ENCODE peak calls at places on chromosomes 11 and 22, in seven cellular contexts. One of them, this sample, is unnamed. For H3K79me2, the result is how much of the 10 kb centered on the place peaks cover.

GRCh38 chr11:26905368-26905767 is 88.5 kb upstream of the FIBIN start:
- DNase-seq in trophoblast cell: no peak
- DNase-seq in keratinocyte: no peak
- DNase-seq in endothelial cell of umbilical vein: no peak
- DNase-seq in hepatocyte: no peak
- DNase-seq in mammary epithelial cell: peak
- DNase-seq in mesendoderm: peak
- DNase-seq in this sample: peak

GRCh38 chr11:83816572-83817187 is 530.5 kb upstream of the CCDC90B start:
- DNase-seq in trophoblast cell: peak
- DNase-seq in keratinocyte: no peak
- DNase-seq in endothelial cell of umbilical vein: peak
- DNase-seq in hepatocyte: peak
- DNase-seq in mammary epithelial cell: no peak
- DNase-seq in mesendoderm: no peak
- DNase-seq in this sample: peak

GRCh38 chr11:19441288-19441687 is 200.5 kb upstream of the E2F8 start:
- DNase-seq in trophoblast cell: no peak
- DNase-seq in keratinocyte: no peak
- DNase-seq in endothelial cell of umbilical vein: no peak
- DNase-seq in hepatocyte: no peak
- DNase-seq in mammary epithelial cell: no peak
- DNase-seq in mesendoderm: no peak
- DNase-seq in this sample: no peak

GRCh38 chr11:111736191-111736590 is 30.0 kb downstream of the PPP2R1B start:
- DNase-seq in trophoblast cell: peak
- DNase-seq in keratinocyte: no peak
- DNase-seq in endothelial cell of umbilical vein: no peak
- DNase-seq in hepatocyte: no peak
- DNase-seq in mammary epithelial cell: no peak
- DNase-seq in mesendoderm: no peak
- DNase-seq in this sample: peak

GRCh38 chr11:120128392-120129172 is 9.3 kb downstream of the TRIM29 start:
- DNase-seq in trophoblast cell: peak
- DNase-seq in keratinocyte: no peak
- DNase-seq in endothelial cell of umbilical vein: no peak
- DNase-seq in hepatocyte: peak
- DNase-seq in mammary epithelial cell: peak
- DNase-seq in mesendoderm: no peak
- DNase-seq in this sample: peak

GRCh38 chr11:32266611-32267010 is 168.7 kb downstream of the WT1 start:
- DNase-seq in trophoblast cell: no peak
- DNase-seq in keratinocyte: no peak
- DNase-seq in endothelial cell of umbilical vein: no peak
- DNase-seq in hepatocyte: peak
- DNase-seq in mammary epithelial cell: no peak
- DNase-seq in mesendoderm: peak
- DNase-seq in this sample: no peak

GRCh38 chr11:94746721-94747120 is 21.4 kb upstream of the AMOTL1 start:
- DNase-seq in trophoblast cell: peak
- DNase-seq in keratinocyte: no peak
- DNase-seq in endothelial cell of umbilical vein: no peak
- DNase-seq in hepatocyte: peak
- DNase-seq in mammary epithelial cell: no peak
- DNase-seq in mesendoderm: no peak
- DNase-seq in this sample: peak

GRCh38 chr11:116488836-116489389 is 283.9 kb downstream of the BUD13 start:
- DNase-seq in trophoblast cell: no peak
- DNase-seq in keratinocyte: no peak
- DNase-seq in endothelial cell of umbilical vein: no peak
- DNase-seq in hepatocyte: no peak
- DNase-seq in mammary epithelial cell: no peak
- DNase-seq in mesendoderm: no peak
- DNase-seq in this sample: no peak

GRCh38 chr22:46861968-46862367 is 99.5 kb downstream of the TBC1D22A start:
- DNase-seq in trophoblast cell: no peak
- DNase-seq in keratinocyte: no peak
- DNase-seq in endothelial cell of umbilical vein: no peak
- DNase-seq in hepatocyte: no peak
- DNase-seq in mammary epithelial cell: no peak
- DNase-seq in mesendoderm: no peak
- DNase-seq in this sample: no peak

GRCh38 chr22:23088199-23088604 is 17.9 kb downstream of the GNAZ start:
- DNase-seq in trophoblast cell: no peak
- DNase-seq in keratinocyte: no peak
- DNase-seq in endothelial cell of umbilical vein: no peak
- DNase-seq in hepatocyte: no peak
- DNase-seq in mammary epithelial cell: no peak
- DNase-seq in mesendoderm: peak
- DNase-seq in this sample: no peak

GRCh38 chr11:16385099-16385498 is 28.8 kb upstream of the SOX6 start:
- DNase-seq in trophoblast cell: no peak
- DNase-seq in keratinocyte: no peak
- DNase-seq in endothelial cell of umbilical vein: no peak
- DNase-seq in hepatocyte: no peak
- DNase-seq in mammary epithelial cell: no peak
- DNase-seq in mesendoderm: no peak
- DNase-seq in this sample: no peak

GRCh38 chr11:15663778-15664218 is 549.1 kb downstream of the INSC start:
- DNase-seq in trophoblast cell: no peak
- DNase-seq in keratinocyte: no peak
- DNase-seq in endothelial cell of umbilical vein: no peak
- DNase-seq in hepatocyte: no peak
- DNase-seq in mammary epithelial cell: no peak
- DNase-seq in mesendoderm: peak
- DNase-seq in this sample: no peak

GRCh38 chr22:22037740-22038139 is 55.2 kb upstream of the TOP3B start:
- DNase-seq in trophoblast cell: no peak
- DNase-seq in keratinocyte: no peak
- DNase-seq in endothelial cell of umbilical vein: peak
- DNase-seq in hepatocyte: peak
- DNase-seq in mammary epithelial cell: no peak
- DNase-seq in mesendoderm: no peak
- DNase-seq in this sample: peak

GRCh38 chr22:18035740-18036139 is 11.4 kb upstream of the MICAL3 start:
- DNase-seq in trophoblast cell: peak
- DNase-seq in keratinocyte: no peak
- DNase-seq in endothelial cell of umbilical vein: no peak
- DNase-seq in hepatocyte: peak
- DNase-seq in mammary epithelial cell: peak
- DNase-seq in mesendoderm: no peak
- DNase-seq in this sample: no peak

GRCh38 chr11:409600-410471 is 5.0 kb downstream of the SIGIRR start:
- DNase-seq in trophoblast cell: peak
- DNase-seq in keratinocyte: no peak
- DNase-seq in endothelial cell of umbilical vein: no peak
- DNase-seq in hepatocyte: no peak
- DNase-seq in mammary epithelial cell: no peak
- DNase-seq in mesendoderm: no peak
- DNase-seq in this sample: no peak

GRCh38 chr22:49302530-49302929 is 525.1 kb downstream of the BRD1 start:
- DNase-seq in trophoblast cell: no peak
- DNase-seq in keratinocyte: no peak
- DNase-seq in endothelial cell of umbilical vein: no peak
- DNase-seq in hepatocyte: no peak
- DNase-seq in mammary epithelial cell: no peak
- DNase-seq in mesendoderm: no peak
- DNase-seq in this sample: no peak

GRCh38 chr22:19432092-19432844 is at the start of gene MRPL40:
- DNase-seq in trophoblast cell: peak
- DNase-seq in keratinocyte: peak
- DNase-seq in endothelial cell of umbilical vein: peak
- DNase-seq in hepatocyte: peak
- DNase-seq in mammary epithelial cell: peak
- DNase-seq in mesendoderm: peak
- DNase-seq in this sample: peak

GRCh38 chr22:19430890-19431541 is 517 bp downstream of the HIRA start:
- DNase-seq in trophoblast cell: peak
- DNase-seq in keratinocyte: no peak
- DNase-seq in endothelial cell of umbilical vein: peak
- DNase-seq in hepatocyte: peak
- DNase-seq in mammary epithelial cell: peak
- DNase-seq in mesendoderm: peak
- DNase-seq in this sample: peak

GRCh38 chr22:19429950-19430889 is 1.3 kb downstream of the HIRA start:
- DNase-seq in trophoblast cell: no peak
- DNase-seq in keratinocyte: no peak
- DNase-seq in endothelial cell of umbilical vein: peak
- DNase-seq in hepatocyte: peak
- DNase-seq in mammary epithelial cell: peak
- DNase-seq in mesendoderm: peak
- DNase-seq in this sample: peak

GRCh38 chr22:19434829-19435580 is 2.7 kb downstream of the MRPL40 start:
- DNase-seq in trophoblast cell: no peak
- DNase-seq in keratinocyte: no peak
- DNase-seq in endothelial cell of umbilical vein: no peak
- DNase-seq in hepatocyte: no peak
- DNase-seq in mammary epithelial cell: no peak
- DNase-seq in mesendoderm: no peak
- DNase-seq in this sample: no peak

GRCh38 chr22:19431641-19432091 is at the start of gene HIRA:
- DNase-seq in trophoblast cell: peak
- DNase-seq in keratinocyte: no peak
- DNase-seq in endothelial cell of umbilical vein: peak
- DNase-seq in hepatocyte: peak
- DNase-seq in mammary epithelial cell: peak
- DNase-seq in mesendoderm: peak
- DNase-seq in this sample: peak
- H3K79me2 ChIP-seq in trophoblast cell: under half
- H3K79me2 ChIP-seq in keratinocyte: under half
- H3K79me2 ChIP-seq in endothelial cell of umbilical vein: under half
- H3K79me2 ChIP-seq in hepatocyte: half or more
- H3K79me2 ChIP-seq in mammary epithelial cell: half or more
- H3K79me2 ChIP-seq in mesendoderm: under half
- H3K79me2 ChIP-seq in this sample: half or more

DNA sequence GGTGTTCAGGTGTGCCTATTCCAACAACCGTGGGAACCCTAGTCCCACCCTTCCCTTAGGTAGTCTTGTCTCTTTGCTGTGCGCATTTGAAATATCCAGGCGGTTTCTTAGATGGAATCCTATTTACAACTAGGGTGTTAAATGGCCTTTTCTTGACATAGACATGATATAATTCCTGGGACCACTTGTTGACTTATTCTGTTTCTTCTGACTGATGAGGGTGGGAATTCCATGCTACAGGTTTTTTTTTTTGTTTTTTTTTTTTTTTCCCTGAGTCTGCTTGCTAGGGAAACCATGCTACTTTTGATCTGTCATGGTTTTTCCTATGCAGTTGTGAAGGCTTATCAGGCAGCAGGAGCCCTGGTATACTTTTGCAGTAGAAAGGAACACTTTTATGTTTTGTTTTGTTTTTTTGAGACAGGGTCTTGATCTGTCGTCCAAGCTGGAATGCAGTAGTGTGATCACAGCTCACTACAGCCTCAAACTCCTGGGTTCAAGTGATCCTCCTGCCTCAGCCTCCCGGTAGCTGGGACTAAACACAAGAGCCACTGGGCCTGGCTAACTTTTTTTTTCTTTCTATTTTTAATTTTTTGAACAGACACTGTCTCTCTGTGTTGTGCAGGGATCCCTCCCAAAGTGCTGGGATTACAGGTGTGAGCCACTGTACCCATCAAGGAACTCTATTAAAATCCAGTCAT is 1.5 kb downstream of the STIM1 start:
- DNase-seq in trophoblast cell: no peak
- DNase-seq in keratinocyte: no peak
- DNase-seq in endothelial cell of umbilical vein: no peak
- DNase-seq in hepatocyte: no peak
- DNase-seq in mammary epithelial cell: no peak
- DNase-seq in mesendoderm: no peak
- DNase-seq in this sample: no peak
- H3K79me2 ChIP-seq in trophoblast cell: under half
- H3K79me2 ChIP-seq in keratinocyte: half or more
- H3K79me2 ChIP-seq in endothelial cell of umbilical vein: under half
- H3K79me2 ChIP-seq in hepatocyte: half or more
- H3K79me2 ChIP-seq in mammary epithelial cell: half or more
- H3K79me2 ChIP-seq in mesendoderm: under half
- H3K79me2 ChIP-seq in this sample: half or more

GRCh38 chr11:131906963-131907362 is 536.5 kb downstream of the NTM start:
- DNase-seq in trophoblast cell: no peak
- DNase-seq in keratinocyte: no peak
- DNase-seq in endothelial cell of umbilical vein: no peak
- DNase-seq in hepatocyte: no peak
- DNase-seq in mammary epithelial cell: no peak
- DNase-seq in mesendoderm: peak
- DNase-seq in this sample: peak
- H3K79me2 ChIP-seq in trophoblast cell: under half
- H3K79me2 ChIP-seq in keratinocyte: under half
- H3K79me2 ChIP-seq in endothelial cell of umbilical vein: under half
- H3K79me2 ChIP-seq in hepatocyte: under half
- H3K79me2 ChIP-seq in mammary epithelial cell: under half
- H3K79me2 ChIP-seq in mesendoderm: under half
- H3K79me2 ChIP-seq in this sample: under half

DNA sequence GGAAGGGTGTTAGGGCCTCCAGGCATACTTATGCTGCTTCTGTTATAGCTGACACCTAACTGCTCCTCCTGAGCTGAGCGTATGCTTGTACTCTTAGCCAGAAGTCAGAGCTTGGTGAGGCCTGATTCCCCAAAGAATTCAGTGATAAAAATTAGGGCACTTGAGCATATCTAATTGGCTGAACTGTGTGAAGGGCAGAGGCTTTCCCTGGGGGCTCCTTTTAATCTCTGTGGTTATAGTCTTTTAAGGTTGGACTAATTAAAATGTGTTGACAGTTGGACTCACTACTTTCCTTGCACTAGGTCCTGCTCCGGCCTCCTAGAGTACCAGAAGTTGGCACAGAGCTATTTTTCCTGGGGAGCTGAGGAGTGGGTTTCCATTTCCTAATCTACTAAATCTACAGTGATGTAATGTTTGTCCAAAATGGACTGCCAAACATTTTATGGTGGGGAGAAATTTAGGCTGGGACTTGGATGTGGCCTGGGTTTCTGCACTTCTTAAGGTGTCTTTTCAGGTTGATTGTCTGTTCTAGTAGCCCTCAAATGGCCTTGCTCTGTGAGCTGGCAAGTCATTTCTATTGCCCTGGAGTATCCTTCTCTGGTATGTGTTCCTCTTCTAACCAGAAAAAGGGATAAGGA is 18.4 kb downstream of the STIM1 start:
- DNase-seq in trophoblast cell: no peak
- DNase-seq in keratinocyte: no peak
- DNase-seq in endothelial cell of umbilical vein: no peak
- DNase-seq in hepatocyte: no peak
- DNase-seq in mammary epithelial cell: no peak
- DNase-seq in mesendoderm: no peak
- DNase-seq in this sample: no peak
- H3K79me2 ChIP-seq in trophoblast cell: under half
- H3K79me2 ChIP-seq in keratinocyte: half or more
- H3K79me2 ChIP-seq in endothelial cell of umbilical vein: under half
- H3K79me2 ChIP-seq in hepatocyte: half or more
- H3K79me2 ChIP-seq in mammary epithelial cell: half or more
- H3K79me2 ChIP-seq in mesendoderm: under half
- H3K79me2 ChIP-seq in this sample: under half

DNA sequence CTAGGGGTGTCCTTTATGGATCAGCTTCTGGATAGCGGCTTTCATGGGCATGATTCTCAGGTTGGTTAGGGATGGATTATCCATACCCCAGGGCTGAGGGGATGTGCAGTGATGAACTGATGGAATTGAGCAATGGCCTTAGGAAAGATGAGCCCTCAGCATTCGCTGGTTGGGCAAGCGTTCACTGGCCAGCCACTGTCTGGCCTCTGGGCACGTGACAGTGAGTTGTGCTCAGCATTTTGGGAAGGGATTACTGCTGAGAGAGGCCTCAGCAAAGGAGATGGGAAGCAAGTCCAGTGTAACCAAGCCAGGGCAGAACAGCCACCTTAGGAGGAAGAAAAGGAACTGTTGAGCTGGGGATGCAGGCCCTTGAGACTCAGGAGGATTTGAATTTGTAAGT is 17.4 kb downstream of the UBASH3B start:
- DNase-seq in trophoblast cell: peak
- DNase-seq in keratinocyte: no peak
- DNase-seq in endothelial cell of umbilical vein: no peak
- DNase-seq in hepatocyte: no peak
- DNase-seq in mammary epithelial cell: no peak
- DNase-seq in mesendoderm: no peak
- DNase-seq in this sample: no peak
- H3K79me2 ChIP-seq in trophoblast cell: under half
- H3K79me2 ChIP-seq in keratinocyte: half or more
- H3K79me2 ChIP-seq in endothelial cell of umbilical vein: under half
- H3K79me2 ChIP-seq in hepatocyte: under half
- H3K79me2 ChIP-seq in mammary epithelial cell: half or more
- H3K79me2 ChIP-seq in mesendoderm: under half
- H3K79me2 ChIP-seq in this sample: half or more